ENCODE peak calls at places on chromosomes 5 and 9, in nine cellular contexts. E is ascending aorta; Y is heart right ventricle; D is uterus; Q is K562; L is gastrocnemius medialis; M is CD8-positive, alpha-beta T cell; H is esophagus squamous epithelium; A is breast epithelium. Z is an unnamed sample.

GRCh38 chr9:120950421-120951388 is 24.1 kb upstream of the TRAF1 start:
- DNase-seq in E (no peak), Y (no peak), D (no peak), Q (no peak), L (no peak), M (no peak), H (no peak), A (no peak), Z (no peak)

GRCh38 chr9:126095546-126096190 is 231.0 kb upstream of the MVB12B start:
- DNase-seq in E (no peak), Y (no peak), D (no peak), Q (no peak), L (no peak), M (no peak), H (no peak), A (no peak), Z (no peak)

GRCh38 chr5:129094924-129095797 is 612 bp downstream of the ISOC1 start:
- DNase-seq in E (peak; percentile 8), Y (peak; percentile 77), D (peak; percentile 67), Q (peak; percentile 80), L (peak; percentile 58), M (no peak), H (peak; percentile 35), A (peak; percentile 58), Z (peak; percentile 79)

GRCh38 chr5:72138943-72139467 is 31.7 kb downstream of the MAP1B start:
- DNase-seq in E (no peak), Y (no peak), D (no peak), Q (peak; percentile 44), L (no peak), M (no peak), H (no peak), A (no peak), Z (no peak)

GRCh38 chr9:2120926-2121689 is 106.0 kb downstream of the SMARCA2 start:
- DNase-seq in E (no peak), Y (no peak), D (no peak), Q (no peak), L (no peak), M (no peak), H (no peak), A (no peak), Z (no peak)

GRCh38 chr9:34084562-34084961 is 35.9 kb upstream of the UBAP2 start:
- DNase-seq in E (peak; percentile 24), Y (no peak), D (peak; percentile 50), Q (no peak), L (peak; percentile 38), M (no peak), H (no peak), A (no peak), Z (peak; percentile 30)

GRCh38 chr9:136722093-136722968 is 10.0 kb downstream of the DIPK1B start:
- DNase-seq in E (no peak), Y (no peak), D (no peak), Q (no peak), L (no peak), M (no peak), H (no peak), A (no peak), Z (no peak)

GRCh38 chr9:4382722-4383317 is 83.0 kb upstream of the GLIS3 start:
- DNase-seq in E (no peak), Y (no peak), D (no peak), Q (peak; percentile 10), L (no peak), M (no peak), H (no peak), A (no peak), Z (no peak)

GRCh38 chr9:109035684-109036423 is 22.6 kb upstream of the CTNNAL1 start:
- DNase-seq in E (no peak), Y (no peak), D (peak; percentile 27), Q (no peak), L (peak; percentile 17), M (no peak), H (no peak), A (no peak), Z (no peak)

GRCh38 chr9:109031241-109031640 is 17.9 kb upstream of the CTNNAL1 start:
- DNase-seq in E (no peak), Y (no peak), D (no peak), Q (no peak), L (no peak), M (no peak), H (no peak), A (no peak), Z (no peak)

GRCh38 chr9:109030426-109030825 is 17.1 kb upstream of the CTNNAL1 start:
- DNase-seq in E (no peak), Y (no peak), D (no peak), Q (no peak), L (no peak), M (no peak), H (no peak), A (no peak), Z (no peak)

GRCh38 chr9:109036744-109037680 is 23.7 kb upstream of the CTNNAL1 start:
- DNase-seq in E (no peak), Y (no peak), D (no peak), Q (no peak), L (no peak), M (no peak), H (no peak), A (no peak), Z (no peak)

DNA sequence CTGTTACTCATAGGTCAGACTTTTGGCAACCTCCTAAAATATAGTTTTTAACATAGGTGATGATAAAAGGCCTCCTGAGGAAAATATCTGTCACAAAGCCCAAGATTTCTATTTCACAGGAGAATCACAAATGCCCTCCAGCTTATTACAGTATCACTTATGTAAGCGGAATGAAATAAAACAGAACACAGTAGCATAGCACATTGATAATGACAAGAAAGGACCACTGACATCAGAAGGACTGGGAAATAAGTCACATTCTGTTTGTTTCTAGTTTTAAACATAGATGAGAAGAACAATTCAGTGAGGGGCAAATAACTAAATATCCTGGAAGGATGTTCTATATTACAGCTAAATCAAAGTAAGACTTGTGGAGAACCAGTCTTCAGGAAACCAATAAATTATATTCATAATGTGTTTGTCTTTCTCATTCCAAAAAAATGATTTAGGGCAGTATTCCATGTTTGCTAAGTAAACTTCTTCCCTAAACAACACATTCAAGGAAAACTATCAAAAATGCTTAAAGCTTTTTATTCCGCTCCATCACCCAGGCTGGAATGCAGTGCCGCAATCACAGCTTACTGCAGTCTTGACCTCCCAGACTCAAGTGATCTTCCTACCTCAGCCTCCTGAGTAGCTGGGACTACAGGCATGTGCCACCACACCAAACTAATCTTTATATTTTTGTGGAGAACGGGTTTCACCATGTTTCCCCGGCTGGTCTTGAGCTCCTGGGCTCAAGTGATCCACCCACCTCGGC is 20.8 kb upstream of the CTNNAL1 start:
- DNase-seq in E (no peak), Y (no peak), D (no peak), Q (no peak), L (no peak), M (no peak), H (no peak), A (no peak), Z (no peak)
- H3K36me3 ChIP-seq in E (peaks cover 8% of the 10 kb centered on the region), Y (peaks cover 60% of the 10 kb centered on the region), D (no peaks in the 10 kb centered on the region), Q (peaks cover 76% of the 10 kb centered on the region), L (no peaks in the 10 kb centered on the region), M (peaks cover 29% of the 10 kb centered on the region), H (no peaks in the 10 kb centered on the region), A (no peaks in the 10 kb centered on the region), Z (peaks cover 50% of the 10 kb centered on the region)

GRCh38 chr5:168792678-168793077 is 213.5 kb upstream of the PANK3 start:
- DNase-seq in E (no peak), Y (no peak), D (no peak), Q (no peak), L (no peak), M (no peak), H (no peak), A (no peak), Z (no peak)

GRCh38 chr5:168798065-168799023 is 219.2 kb upstream of the PANK3 start:
- DNase-seq in E (no peak), Y (no peak), D (no peak), Q (no peak), L (no peak), M (no peak), H (no peak), A (no peak), Z (no peak)

GRCh38 chr5:168795943-168796342 is 216.8 kb upstream of the PANK3 start:
- DNase-seq in E (no peak), Y (no peak), D (no peak), Q (no peak), L (no peak), M (no peak), H (no peak), A (no peak), Z (no peak)

GRCh38 chr5:168793844-168794837 is 215.0 kb upstream of the PANK3 start:
- DNase-seq in E (peak; percentile 16), Y (no peak), D (peak; percentile 29), Q (peak; percentile 7), L (no peak), M (no peak), H (no peak), A (no peak), Z (no peak)

GRCh38 chr5:168796840-168797548 is 217.8 kb upstream of the PANK3 start:
- DNase-seq in E (no peak), Y (no peak), D (no peak), Q (no peak), L (no peak), M (no peak), H (no peak), A (no peak), Z (no peak)
- H3K4me3 ChIP-seq in E (no peak overlapping the region), Y (no peak overlapping the region), D (no peak overlapping the region), Q (no peak overlapping the region), L (no peak overlapping the region), M (no peak overlapping the region), H (no peak overlapping the region), A (no peak overlapping the region), Z (no peak overlapping the region)

DNA sequence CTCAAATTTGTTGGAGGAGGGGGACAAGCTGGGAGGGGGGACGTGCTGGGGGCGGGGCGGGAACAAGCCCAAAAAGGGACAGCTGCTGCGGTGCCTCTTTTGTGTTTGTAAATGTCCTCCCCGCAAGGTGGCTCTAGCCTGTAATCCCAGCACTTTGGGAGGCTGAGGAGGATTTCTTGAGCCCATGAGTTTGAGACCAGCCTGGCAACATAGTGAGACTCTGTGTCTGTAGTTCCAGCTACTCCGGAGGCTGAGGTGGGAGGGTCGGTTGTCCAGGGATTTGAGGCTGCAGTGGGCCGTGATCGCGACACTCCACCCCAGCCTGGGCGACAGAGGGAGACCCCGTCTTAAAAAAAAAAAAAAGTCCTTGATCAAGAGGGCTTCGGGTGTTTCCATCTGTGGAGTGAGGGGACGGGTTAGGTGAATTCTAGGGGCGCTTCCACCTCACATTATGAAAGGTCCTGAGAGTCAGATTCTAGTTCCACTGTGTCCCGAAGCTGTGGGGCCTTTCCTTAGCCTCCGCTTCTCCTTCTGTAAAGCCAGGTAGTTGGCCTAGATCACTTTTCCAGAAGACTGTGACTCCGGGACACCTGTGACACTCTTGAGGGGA is 779 bp upstream of the CTNNA1 start:
- DNase-seq in E (no peak), Y (no peak), D (peak; percentile 21), Q (peak; percentile 71), L (peak; percentile 23), M (no peak), H (no peak), A (no peak), Z (peak; percentile 20)
- TF ChIP-seq CTCF in E (no peak), Y (peak; percentile 26), D (peak; percentile 5), Q (peak; percentile 34), L (no peak), M (no peak), H (no peak), A (no peak), Z (peak; percentile 15)

DNA sequence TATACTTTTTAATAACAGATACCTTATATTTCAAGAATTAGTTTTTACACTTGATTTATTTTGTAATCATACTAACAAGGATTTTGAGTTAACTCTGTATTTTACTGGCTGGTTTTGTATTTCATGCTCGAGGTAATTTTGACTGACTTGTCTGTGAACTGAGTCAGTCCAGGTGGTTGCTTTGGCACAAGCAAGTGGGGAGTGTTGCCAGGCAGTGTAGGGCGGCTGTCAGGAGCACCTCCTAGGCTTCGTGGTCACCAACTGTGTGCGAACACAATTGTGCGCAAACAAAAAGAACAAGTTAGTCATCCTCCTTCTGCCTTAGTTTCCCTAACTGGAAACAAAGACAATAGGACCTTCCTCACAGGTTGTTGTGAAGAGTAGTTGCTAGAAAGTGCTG is 286.3 kb downstream of the ADGRV1 start:
- DNase-seq in E (no peak), Y (no peak), D (no peak), Q (no peak), L (no peak), M (no peak), H (no peak), A (no peak), Z (no peak)
- H3K36me3 ChIP-seq in E (no peaks in the 10 kb centered on the region), Y (no peaks in the 10 kb centered on the region), D (no peaks in the 10 kb centered on the region), Q (peaks cover 24% of the 10 kb centered on the region), L (no peaks in the 10 kb centered on the region), M (no peaks in the 10 kb centered on the region), H (no peaks in the 10 kb centered on the region), A (no peaks in the 10 kb centered on the region), Z (no peaks in the 10 kb centered on the region)

Z was measured in left ventricle myocardium inferior.